ENCODE peak calls at places on chromosomes 7 and 10, in six cellular contexts. One of them, this sample, is unnamed.

GRCh38 chr7:28442540-28443420 is 30.5 kb downstream of the CREB5 start:
- DNase-seq in tibial artery: no peak
- DNase-seq in ovary: no peak
- DNase-seq in psoas muscle: no peak
- DNase-seq in suprapubic skin: no peak
- DNase-seq in choroid plexus epithelial cell: no peak
- DNase-seq in this sample: no peak

GRCh38 chr10:21473541-21473940 is 51.9 kb downstream of the SKIDA1 start:
- DNase-seq in ovary: no peak
- DNase-seq in psoas muscle: no peak
- DNase-seq in choroid plexus epithelial cell: no peak
- DNase-seq in tibial artery: peak
- DNase-seq in suprapubic skin: no peak
- DNase-seq in this sample: no peak

GRCh38 chr7:143416565-143417149 is 8.0 kb upstream of the EPHA1 start:
- DNase-seq in tibial artery: no peak
- DNase-seq in choroid plexus epithelial cell: peak
- DNase-seq in psoas muscle: no peak
- DNase-seq in suprapubic skin: no peak
- DNase-seq in ovary: no peak
- DNase-seq in this sample: peak

GRCh38 chr10:119139464-119140067 is 25.9 kb downstream of the SFXN4 start:
- DNase-seq in psoas muscle: no peak
- DNase-seq in suprapubic skin: no peak
- DNase-seq in choroid plexus epithelial cell: peak
- DNase-seq in tibial artery: peak
- DNase-seq in ovary: peak
- DNase-seq in this sample: no peak

GRCh38 chr10:132331956-132332749 is at the start of gene LRRC27:
- DNase-seq in tibial artery: peak
- DNase-seq in ovary: peak
- DNase-seq in psoas muscle: peak
- DNase-seq in choroid plexus epithelial cell: peak
- DNase-seq in suprapubic skin: peak
- DNase-seq in this sample: peak

GRCh38 chr10:110762849-110763211 is 108.9 kb upstream of the PDCD4 start:
- DNase-seq in suprapubic skin: no peak
- DNase-seq in tibial artery: no peak
- DNase-seq in ovary: no peak
- DNase-seq in choroid plexus epithelial cell: no peak
- DNase-seq in psoas muscle: no peak
- DNase-seq in this sample: no peak

GRCh38 chr7:45174328-45174610 is 16.7 kb downstream of the RAMP3 start:
- DNase-seq in psoas muscle: no peak
- DNase-seq in choroid plexus epithelial cell: no peak
- DNase-seq in tibial artery: peak
- DNase-seq in suprapubic skin: peak
- DNase-seq in ovary: no peak
- DNase-seq in this sample: no peak

GRCh38 chr10:45410807-45411606 is 37.0 kb downstream of the ALOX5 start:
- DNase-seq in suprapubic skin: no peak
- DNase-seq in choroid plexus epithelial cell: no peak
- DNase-seq in tibial artery: no peak
- DNase-seq in psoas muscle: no peak
- DNase-seq in ovary: no peak
- DNase-seq in this sample: no peak

GRCh38 chr7:76338298-76339084 is 20.3 kb downstream of the YWHAG start:
- DNase-seq in psoas muscle: no peak
- DNase-seq in suprapubic skin: no peak
- DNase-seq in tibial artery: no peak
- DNase-seq in choroid plexus epithelial cell: peak
- DNase-seq in ovary: no peak
- DNase-seq in this sample: no peak

GRCh38 chr7:37694208-37695080 is 10.9 kb downstream of the GPR141 start:
- DNase-seq in choroid plexus epithelial cell: no peak
- DNase-seq in ovary: no peak
- DNase-seq in suprapubic skin: no peak
- DNase-seq in psoas muscle: no peak
- DNase-seq in tibial artery: peak
- DNase-seq in this sample: no peak

GRCh38 chr7:151798851-151799428 is 78.0 kb downstream of the PRKAG2 start:
- DNase-seq in choroid plexus epithelial cell: no peak
- DNase-seq in suprapubic skin: no peak
- DNase-seq in tibial artery: no peak
- DNase-seq in psoas muscle: no peak
- DNase-seq in ovary: no peak
- DNase-seq in this sample: no peak

GRCh38 chr10:59905066-59905734 is 1.2 kb downstream of the CCDC6 start:
- DNase-seq in choroid plexus epithelial cell: no peak
- DNase-seq in tibial artery: peak
- DNase-seq in suprapubic skin: peak
- DNase-seq in ovary: no peak
- DNase-seq in psoas muscle: peak
- DNase-seq in this sample: peak

GRCh38 chr7:122383934-122384333 is 79.4 kb upstream of the FEZF1 start:
- DNase-seq in tibial artery: no peak
- DNase-seq in psoas muscle: no peak
- DNase-seq in choroid plexus epithelial cell: no peak
- DNase-seq in ovary: no peak
- DNase-seq in suprapubic skin: no peak
- DNase-seq in this sample: no peak

GRCh38 chr7:145212050-145212449 is 376.2 kb upstream of the TPK1 start:
- DNase-seq in suprapubic skin: no peak
- DNase-seq in ovary: no peak
- DNase-seq in tibial artery: no peak
- DNase-seq in choroid plexus epithelial cell: peak
- DNase-seq in psoas muscle: no peak
- DNase-seq in this sample: no peak

DNA sequence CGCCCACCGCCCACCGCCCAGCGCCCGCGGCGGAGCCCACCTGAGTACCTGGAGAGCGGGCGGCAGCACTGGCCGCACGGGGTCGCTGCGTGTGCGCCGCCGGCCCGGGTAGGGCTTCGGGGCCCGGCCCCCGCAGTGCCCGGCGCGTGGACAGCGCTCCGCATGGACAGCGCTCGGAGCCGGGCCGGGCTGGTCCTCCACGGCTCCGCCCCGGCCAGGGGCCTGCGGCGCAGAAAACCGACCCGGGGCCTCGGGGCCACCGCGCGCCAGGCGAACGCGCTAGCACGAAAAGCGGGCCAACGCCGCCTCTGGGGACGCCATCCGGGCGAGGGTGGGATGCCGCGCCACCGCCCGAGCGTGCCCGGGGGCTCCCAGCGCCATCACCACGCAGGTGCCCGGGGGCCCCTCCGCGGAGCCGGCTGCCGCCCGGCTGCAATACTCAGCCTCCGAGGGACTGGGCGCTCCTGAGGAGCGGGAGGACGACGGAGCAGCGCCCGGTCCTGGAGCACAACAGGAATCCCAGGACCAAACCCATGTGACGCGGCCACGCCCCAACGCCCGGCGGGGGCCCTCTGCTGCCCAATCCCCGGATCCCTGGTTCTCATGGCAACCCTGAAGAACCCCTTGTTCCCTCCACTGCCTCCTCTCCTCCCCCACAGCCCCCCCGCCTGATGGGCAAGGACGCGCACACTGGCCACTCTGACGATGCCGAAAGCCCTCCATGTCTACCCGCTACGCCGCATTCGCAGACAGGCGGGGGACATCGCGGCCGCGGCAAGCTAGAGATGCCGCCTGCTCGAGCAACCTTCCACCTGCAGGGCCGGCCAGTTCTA is at the start of gene GRB10:
- DNase-seq in tibial artery: peak
- DNase-seq in choroid plexus epithelial cell: peak
- DNase-seq in psoas muscle: peak
- DNase-seq in suprapubic skin: no peak
- DNase-seq in ovary: peak
- DNase-seq in this sample: no peak
- TF ChIP-seq CTCF in tibial artery: no peak
- TF ChIP-seq CTCF in choroid plexus epithelial cell: peak
- TF ChIP-seq CTCF in psoas muscle: no peak
- TF ChIP-seq CTCF in suprapubic skin: no peak
- TF ChIP-seq CTCF in ovary: no peak
- TF ChIP-seq CTCF in this sample: peak

GRCh38 chr10:128475686-128476410 is 349.6 kb upstream of the MKI67 start:
- DNase-seq in ovary: no peak
- DNase-seq in tibial artery: no peak
- DNase-seq in choroid plexus epithelial cell: no peak
- DNase-seq in psoas muscle: no peak
- DNase-seq in suprapubic skin: no peak
- DNase-seq in this sample: no peak
- H3K4me3 ChIP-seq in ovary: no peak
- H3K4me3 ChIP-seq in tibial artery: no peak
- H3K4me3 ChIP-seq in choroid plexus epithelial cell: no peak
- H3K4me3 ChIP-seq in psoas muscle: no peak
- H3K4me3 ChIP-seq in suprapubic skin: no peak
- H3K4me3 ChIP-seq in this sample: no peak

GRCh38 chr7:73891178-73891885 is 30.4 kb downstream of the TMEM270 start:
- DNase-seq in ovary: no peak
- DNase-seq in choroid plexus epithelial cell: no peak
- DNase-seq in tibial artery: peak
- DNase-seq in psoas muscle: no peak
- DNase-seq in suprapubic skin: no peak
- DNase-seq in this sample: no peak
- TF ChIP-seq CTCF in ovary: no peak
- TF ChIP-seq CTCF in choroid plexus epithelial cell: peak
- TF ChIP-seq CTCF in tibial artery: peak
- TF ChIP-seq CTCF in psoas muscle: no peak
- TF ChIP-seq CTCF in suprapubic skin: no peak
- TF ChIP-seq CTCF in this sample: no peak

GRCh38 chr7:47786557-47787248 is 161.6 kb downstream of the PKD1L1 start:
- DNase-seq in tibial artery: peak
- DNase-seq in suprapubic skin: peak
- DNase-seq in psoas muscle: peak
- DNase-seq in choroid plexus epithelial cell: peak
- DNase-seq in ovary: peak
- DNase-seq in this sample: no peak

GRCh38 chr7:47788083-47788482 is 160.2 kb downstream of the PKD1L1 start:
- DNase-seq in suprapubic skin: no peak
- DNase-seq in tibial artery: no peak
- DNase-seq in psoas muscle: no peak
- DNase-seq in choroid plexus epithelial cell: no peak
- DNase-seq in ovary: no peak
- DNase-seq in this sample: no peak

GRCh38 chr7:47783456-47784240 is 164.6 kb downstream of the PKD1L1 start:
- DNase-seq in suprapubic skin: no peak
- DNase-seq in ovary: no peak
- DNase-seq in tibial artery: peak
- DNase-seq in psoas muscle: no peak
- DNase-seq in choroid plexus epithelial cell: peak
- DNase-seq in this sample: no peak

GRCh38 chr7:47787249-47788069 is 160.8 kb downstream of the PKD1L1 start:
- DNase-seq in ovary: no peak
- DNase-seq in tibial artery: no peak
- DNase-seq in suprapubic skin: no peak
- DNase-seq in psoas muscle: no peak
- DNase-seq in choroid plexus epithelial cell: peak
- DNase-seq in this sample: no peak

GRCh38 chr7:47785923-47786556 is 162.2 kb downstream of the PKD1L1 start:
- DNase-seq in tibial artery: no peak
- DNase-seq in ovary: no peak
- DNase-seq in suprapubic skin: no peak
- DNase-seq in psoas muscle: no peak
- DNase-seq in choroid plexus epithelial cell: peak
- DNase-seq in this sample: no peak
- H3K4me3 ChIP-seq in tibial artery: no peak
- H3K4me3 ChIP-seq in ovary: no peak
- H3K4me3 ChIP-seq in suprapubic skin: no peak
- H3K4me3 ChIP-seq in psoas muscle: no peak
- H3K4me3 ChIP-seq in choroid plexus epithelial cell: no peak
- H3K4me3 ChIP-seq in this sample: no peak

GRCh38 chr10:80289451-80290287 is at the start of gene MAT1A:
- DNase-seq in choroid plexus epithelial cell: peak
- DNase-seq in suprapubic skin: no peak
- DNase-seq in psoas muscle: no peak
- DNase-seq in ovary: no peak
- DNase-seq in tibial artery: no peak
- DNase-seq in this sample: peak
- TF ChIP-seq CTCF in choroid plexus epithelial cell: no peak
- TF ChIP-seq CTCF in suprapubic skin: no peak
- TF ChIP-seq CTCF in psoas muscle: no peak
- TF ChIP-seq CTCF in ovary: no peak
- TF ChIP-seq CTCF in tibial artery: no peak
- TF ChIP-seq CTCF in this sample: no peak

DNA sequence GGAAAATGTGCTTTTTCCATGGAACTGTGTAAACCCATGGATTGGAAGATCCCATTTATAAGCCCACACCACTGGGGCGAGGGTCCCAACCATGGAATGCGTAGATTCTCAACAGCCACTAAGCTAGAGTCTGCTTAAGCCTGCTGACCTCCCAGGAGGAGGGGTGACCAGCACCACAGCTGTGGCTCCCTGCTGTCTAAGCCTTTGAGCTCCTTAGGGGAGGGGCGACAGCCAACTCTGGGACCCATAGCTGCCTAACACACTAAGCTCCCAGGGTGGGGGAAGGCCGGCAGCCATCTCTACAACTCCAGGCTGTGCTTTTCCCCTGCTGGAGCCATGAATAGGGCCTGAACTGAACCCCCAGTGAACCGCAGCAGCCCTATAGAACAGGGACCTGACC is 249.8 kb upstream of the HPS1 start:
- DNase-seq in ovary: no peak
- DNase-seq in tibial artery: no peak
- DNase-seq in choroid plexus epithelial cell: no peak
- DNase-seq in psoas muscle: no peak
- DNase-seq in suprapubic skin: no peak
- DNase-seq in this sample: no peak
- H3K4me3 ChIP-seq in ovary: no peak
- H3K4me3 ChIP-seq in tibial artery: no peak
- H3K4me3 ChIP-seq in choroid plexus epithelial cell: no peak
- H3K4me3 ChIP-seq in psoas muscle: no peak
- H3K4me3 ChIP-seq in suprapubic skin: no peak
- H3K4me3 ChIP-seq in this sample: no peak

GRCh38 chr10:74419491-74420466 is 268.8 kb downstream of the ADK start:
- DNase-seq in ovary: no peak
- DNase-seq in suprapubic skin: no peak
- DNase-seq in psoas muscle: no peak
- DNase-seq in choroid plexus epithelial cell: peak
- DNase-seq in tibial artery: no peak
- DNase-seq in this sample: peak
- TF ChIP-seq CTCF in ovary: no peak
- TF ChIP-seq CTCF in suprapubic skin: no peak
- TF ChIP-seq CTCF in psoas muscle: peak
- TF ChIP-seq CTCF in choroid plexus epithelial cell: peak
- TF ChIP-seq CTCF in tibial artery: peak
- TF ChIP-seq CTCF in this sample: peak

This sample was measured in LNCaP clone FGC.